ENCODE peak calls at places on chromosome 13, in nine cellular contexts. L, C, I, T, Z, R, J, G and U are unnamed samples.

GRCh38 chr13:22915442-22916082 is 265.2 kb upstream of the SGCG start:
- DNase-seq in L (no peak), C (peak; percentile 84), I (peak; percentile 48), T (peak; percentile 53), Z (peak; percentile 68), R (peak; percentile 66), J (no peak), G (peak; percentile 49), U (no peak)

GRCh38 chr13:111460548-111461444 is 140.4 kb downstream of the TEX29 start:
- DNase-seq in L (no peak), C (peak; percentile 80), I (peak; percentile 15), T (peak; percentile 1), Z (peak; percentile 66), R (peak; percentile 28), J (no peak), G (peak; percentile 43), U (no peak)

GRCh38 chr13:81224502-81224833 is 883.5 kb upstream of the SPRY2 start:
- DNase-seq in L (no peak), C (no peak), I (no peak), T (no peak), Z (no peak), R (no peak), J (no peak), G (no peak), U (no peak)

GRCh38 chr13:28220166-28220565 is 81.8 kb downstream of the PAN3 start:
- DNase-seq in L (no peak), C (no peak), I (peak; percentile 20), T (peak; percentile 14), Z (no peak), R (no peak), J (no peak), G (peak; percentile 80), U (no peak)

GRCh38 chr13:111245781-111246384 is 74.6 kb upstream of the TEX29 start:
- DNase-seq in L (no peak), C (no peak), I (peak; percentile 62), T (no peak), Z (no peak), R (no peak), J (no peak), G (peak; percentile 19), U (no peak)

GRCh38 chr13:77507931-77508776 is 27.4 kb upstream of the SCEL start:
- DNase-seq in L (no peak), C (no peak), I (peak; percentile 95), T (peak; percentile 83), Z (no peak), R (no peak), J (peak; percentile 96), G (peak; percentile 35), U (no peak)

GRCh38 chr13:41694902-41695301 is 237.6 kb downstream of the RGCC start:
- DNase-seq in L (no peak), C (no peak), I (peak; percentile 97), T (peak; percentile 90), Z (peak; percentile 61), R (peak; percentile 62), J (no peak), G (peak; percentile 94), U (no peak)

GRCh38 chr13:30898721-30899188 is 7.3 kb upstream of the MEDAG start:
- DNase-seq in L (no peak), C (no peak), I (peak; percentile 98), T (peak; percentile 57), Z (no peak), R (no peak), J (no peak), G (peak; percentile 97), U (no peak)

GRCh38 chr13:104571161-104571889 is 1505.1 kb upstream of the SLC10A2 start:
- DNase-seq in L (no peak), C (peak; percentile 72), I (peak; percentile 95), T (peak; percentile 91), Z (peak; percentile 81), R (peak; percentile 39), J (peak; percentile 75), G (peak; percentile 85), U (no peak)

GRCh38 chr13:32883501-32883900 is 132.7 kb upstream of the KL start:
- DNase-seq in L (no peak), C (no peak), I (peak; percentile 56), T (no peak), Z (no peak), R (no peak), J (no peak), G (peak; percentile 63), U (no peak)

GRCh38 chr13:66835040-66835628 is 395.0 kb downstream of the PCDH9 start:
- DNase-seq in L (no peak), C (peak; percentile 79), I (peak; percentile 67), T (no peak), Z (peak; percentile 60), R (peak; percentile 31), J (no peak), G (peak; percentile 67), U (no peak)

GRCh38 chr13:111912991-111913781 is 153.8 kb upstream of the SOX1 start:
- DNase-seq in L (no peak), C (no peak), I (no peak), T (no peak), Z (peak; percentile 13), R (no peak), J (no peak), G (no peak), U (no peak)

GRCh38 chr13:109836629-109837607 is 50.5 kb upstream of the IRS2 start:
- DNase-seq in L (no peak), C (no peak), I (no peak), T (no peak), Z (no peak), R (no peak), J (no peak), G (no peak), U (no peak)

GRCh38 chr13:28707629-28708427 is 10.9 kb downstream of the SLC46A3 start:
- DNase-seq in L (no peak), C (no peak), I (peak; percentile 81), T (peak; percentile 78), Z (no peak), R (no peak), J (peak; percentile 47), G (peak; percentile 80), U (peak; percentile 90)

DNA sequence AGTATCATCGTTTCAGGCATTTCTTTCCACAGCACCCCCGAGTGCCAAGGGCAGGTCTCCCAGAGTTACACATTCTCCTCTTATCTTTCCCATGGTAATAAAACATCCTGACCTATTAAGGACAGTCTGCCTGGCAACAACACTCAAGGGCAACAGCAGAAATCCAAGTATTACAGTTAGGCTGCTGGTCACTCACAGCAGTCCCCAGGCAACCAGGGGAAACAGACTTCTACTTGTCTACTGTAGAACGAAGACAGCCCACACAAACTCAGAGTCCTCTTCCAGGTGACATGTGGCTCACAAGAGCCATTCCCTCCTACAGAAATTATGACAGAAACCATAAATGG is 24.3 kb downstream of the RCBTB1 start:
- DNase-seq in L (no peak), C (no peak), I (no peak), T (no peak), Z (peak; percentile 36), R (peak; percentile 25), J (no peak), G (peak; percentile 57), U (no peak)
- H3K4me3 ChIP-seq in L (no peak overlapping the region), C (no peak overlapping the region), I (no peak overlapping the region), T (no peak overlapping the region), Z (no peak overlapping the region), R (no peak overlapping the region), J (no peak overlapping the region), G (no peak overlapping the region), U (no peak overlapping the region)

GRCh38 chr13:72931311-72931710 is 127.5 kb upstream of the KLF5 start:
- DNase-seq in L (no peak), C (no peak), I (no peak), T (peak; percentile 31), Z (no peak), R (no peak), J (no peak), G (no peak), U (no peak)
- TF ChIP-seq CTCF in L (no peak), C (no peak), I (no peak), T (no peak), Z (no peak), R (no peak), J (no peak), G (no peak), U (no peak)

DNA sequence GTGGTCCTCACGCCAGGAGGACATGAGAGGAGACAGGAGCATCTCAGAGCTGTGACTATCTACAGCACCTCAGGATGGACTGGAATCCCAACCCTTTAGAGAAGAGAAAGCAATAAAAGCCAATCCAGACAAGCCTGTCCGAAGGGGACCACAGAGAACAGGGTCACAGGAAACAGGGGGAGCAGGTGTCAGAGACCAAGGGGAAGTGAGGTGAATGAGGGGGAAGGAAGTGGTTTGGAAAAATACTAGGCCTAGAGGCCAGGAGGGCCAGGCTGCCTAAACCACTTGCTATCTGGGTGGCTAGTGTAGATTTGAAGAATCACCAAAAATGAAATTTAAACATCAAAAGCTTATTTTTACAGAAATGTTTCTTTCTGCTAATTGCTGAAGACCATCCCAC is 16.2 kb downstream of the TMTC4 start:
- DNase-seq in L (no peak), C (no peak), I (no peak), T (no peak), Z (no peak), R (no peak), J (no peak), G (no peak), U (no peak)
- H3K4me3 ChIP-seq in L (no peak overlapping the region), C (no peak overlapping the region), I (no peak overlapping the region), T (no peak overlapping the region), Z (no peak overlapping the region), R (no peak overlapping the region), J (no peak overlapping the region), G (no peak overlapping the region), U (no peak overlapping the region)

GRCh38 chr13:52701728-52702480 is 37.7 kb downstream of the CNMD start:
- DNase-seq in L (no peak), C (no peak), I (no peak), T (no peak), Z (no peak), R (no peak), J (no peak), G (no peak), U (no peak)
- TF ChIP-seq CTCF in L (no peak), C (no peak), I (no peak), T (no peak), Z (no peak), R (no peak), J (no peak), G (no peak), U (no peak)